ENCODE peak calls at places on chromosomes 11 and 22, in six cellular contexts. One of them, this sample, is unnamed. For H3K27me3, the result is how much of the 10 kb centered on the place peaks cover.

GRCh38 chr22:38923463-38924196 is 33.8 kb upstream of the APOBEC3A start:
- DNase-seq in tibial artery: peak
- DNase-seq in IMR-90: peak
- DNase-seq in HCT116: peak
- DNase-seq in PC-9: peak
- DNase-seq in upper lobe of right lung: peak
- DNase-seq in this sample: peak

GRCh38 chr11:44260081-44260480 is 49.9 kb downstream of the ALX4 start:
- DNase-seq in PC-9: no peak
- DNase-seq in tibial artery: no peak
- DNase-seq in HCT116: no peak
- DNase-seq in IMR-90: no peak
- DNase-seq in upper lobe of right lung: no peak
- DNase-seq in this sample: no peak

GRCh38 chr11:64096835-64097234 is 61.1 kb downstream of the FLRT1 start:
- DNase-seq in upper lobe of right lung: peak
- DNase-seq in HCT116: no peak
- DNase-seq in PC-9: no peak
- DNase-seq in tibial artery: no peak
- DNase-seq in IMR-90: no peak
- DNase-seq in this sample: no peak

GRCh38 chr22:29727248-29727551 is 7.4 kb downstream of the CABP7 start:
- DNase-seq in PC-9: no peak
- DNase-seq in tibial artery: peak
- DNase-seq in IMR-90: peak
- DNase-seq in HCT116: no peak
- DNase-seq in upper lobe of right lung: peak
- DNase-seq in this sample: peak

GRCh38 chr11:13699041-13699440 is 30.6 kb downstream of the FAR1 start:
- DNase-seq in IMR-90: no peak
- DNase-seq in upper lobe of right lung: no peak
- DNase-seq in HCT116: no peak
- DNase-seq in PC-9: no peak
- DNase-seq in tibial artery: no peak
- DNase-seq in this sample: no peak

GRCh38 chr22:48700566-48701295 is 1126.9 kb downstream of the BRD1 start:
- DNase-seq in IMR-90: no peak
- DNase-seq in upper lobe of right lung: no peak
- DNase-seq in tibial artery: no peak
- DNase-seq in PC-9: no peak
- DNase-seq in HCT116: no peak
- DNase-seq in this sample: peak

GRCh38 chr22:50625568-50626313 is 2.2 kb downstream of the ARSA start:
- DNase-seq in HCT116: no peak
- DNase-seq in tibial artery: no peak
- DNase-seq in PC-9: no peak
- DNase-seq in IMR-90: no peak
- DNase-seq in upper lobe of right lung: peak
- DNase-seq in this sample: no peak

GRCh38 chr11:102347526-102348331 is 715 bp downstream of the BIRC2 start:
- DNase-seq in PC-9: no peak
- DNase-seq in upper lobe of right lung: no peak
- DNase-seq in HCT116: no peak
- DNase-seq in tibial artery: no peak
- DNase-seq in IMR-90: peak
- DNase-seq in this sample: no peak

GRCh38 chr11:3942160-3942955 is 86.9 kb downstream of the STIM1 start:
- DNase-seq in upper lobe of right lung: no peak
- DNase-seq in PC-9: no peak
- DNase-seq in HCT116: no peak
- DNase-seq in tibial artery: no peak
- DNase-seq in IMR-90: no peak
- DNase-seq in this sample: no peak

GRCh38 chr11:123381149-123381548 is 48.9 kb upstream of the GRAMD1B start:
- DNase-seq in PC-9: no peak
- DNase-seq in tibial artery: no peak
- DNase-seq in HCT116: no peak
- DNase-seq in IMR-90: no peak
- DNase-seq in upper lobe of right lung: no peak
- DNase-seq in this sample: no peak

GRCh38 chr11:133506023-133506422 is 26.3 kb downstream of the OPCML start:
- DNase-seq in PC-9: no peak
- DNase-seq in IMR-90: no peak
- DNase-seq in upper lobe of right lung: no peak
- DNase-seq in HCT116: no peak
- DNase-seq in tibial artery: no peak
- DNase-seq in this sample: no peak

GRCh38 chr11:45930031-45930794 is 7.8 kb downstream of the LARGE2 start:
- DNase-seq in HCT116: no peak
- DNase-seq in PC-9: no peak
- DNase-seq in upper lobe of right lung: peak
- DNase-seq in tibial artery: no peak
- DNase-seq in IMR-90: no peak
- DNase-seq in this sample: no peak

GRCh38 chr11:68297812-68298658 is 14.4 kb upstream of the LRP5 start:
- DNase-seq in PC-9: peak
- DNase-seq in tibial artery: peak
- DNase-seq in upper lobe of right lung: peak
- DNase-seq in HCT116: peak
- DNase-seq in IMR-90: peak
- DNase-seq in this sample: peak

GRCh38 chr22:48806227-48806781 is 1021.4 kb downstream of the BRD1 start:
- DNase-seq in HCT116: no peak
- DNase-seq in PC-9: no peak
- DNase-seq in upper lobe of right lung: peak
- DNase-seq in tibial artery: no peak
- DNase-seq in IMR-90: no peak
- DNase-seq in this sample: peak

GRCh38 chr11:127106142-127106541 is 105.6 kb upstream of the KIRREL3 start:
- DNase-seq in HCT116: no peak
- DNase-seq in tibial artery: no peak
- DNase-seq in PC-9: no peak
- DNase-seq in IMR-90: peak
- DNase-seq in upper lobe of right lung: no peak
- DNase-seq in this sample: no peak

GRCh38 chr11:11786234-11786633 is 55.5 kb upstream of the USP47 start:
- DNase-seq in upper lobe of right lung: no peak
- DNase-seq in PC-9: no peak
- DNase-seq in tibial artery: no peak
- DNase-seq in HCT116: no peak
- DNase-seq in IMR-90: no peak
- DNase-seq in this sample: no peak

GRCh38 chr11:106708348-106708747 is 309.9 kb downstream of the GUCY1A2 start:
- DNase-seq in PC-9: no peak
- DNase-seq in IMR-90: no peak
- DNase-seq in tibial artery: no peak
- DNase-seq in upper lobe of right lung: no peak
- DNase-seq in HCT116: no peak
- DNase-seq in this sample: no peak

GRCh38 chr11:72812604-72812967 is 1.6 kb upstream of the ATG16L2 start:
- DNase-seq in PC-9: peak
- DNase-seq in HCT116: no peak
- DNase-seq in tibial artery: no peak
- DNase-seq in IMR-90: no peak
- DNase-seq in upper lobe of right lung: no peak
- DNase-seq in this sample: no peak

GRCh38 chr11:68806931-68807844 is 34.5 kb downstream of the CPT1A start:
- DNase-seq in upper lobe of right lung: no peak
- DNase-seq in IMR-90: peak
- DNase-seq in HCT116: no peak
- DNase-seq in PC-9: no peak
- DNase-seq in tibial artery: no peak
- DNase-seq in this sample: no peak

GRCh38 chr22:31212783-31213626 is 907 bp downstream of the LIMK2 start:
- DNase-seq in upper lobe of right lung: no peak
- DNase-seq in tibial artery: no peak
- DNase-seq in IMR-90: no peak
- DNase-seq in PC-9: no peak
- DNase-seq in HCT116: no peak
- DNase-seq in this sample: no peak

GRCh38 chr11:46112961-46113617 is 8.2 kb downstream of the PHF21A start:
- DNase-seq in tibial artery: no peak
- DNase-seq in IMR-90: peak
- DNase-seq in HCT116: peak
- DNase-seq in upper lobe of right lung: no peak
- DNase-seq in PC-9: peak
- DNase-seq in this sample: no peak

GRCh38 chr22:35841907-35842518 is 124.3 kb downstream of the APOL5 start:
- DNase-seq in tibial artery: no peak
- DNase-seq in HCT116: no peak
- DNase-seq in upper lobe of right lung: no peak
- DNase-seq in PC-9: no peak
- DNase-seq in IMR-90: no peak
- DNase-seq in this sample: no peak

GRCh38 chr22:47282851-47283250 is 520.4 kb downstream of the TBC1D22A start:
- DNase-seq in PC-9: no peak
- DNase-seq in upper lobe of right lung: no peak
- DNase-seq in HCT116: no peak
- DNase-seq in tibial artery: no peak
- DNase-seq in IMR-90: no peak
- DNase-seq in this sample: no peak

GRCh38 chr11:11125618-11126017 is 227.4 kb downstream of the CSNK2A3 start:
- DNase-seq in IMR-90: no peak
- DNase-seq in upper lobe of right lung: no peak
- DNase-seq in PC-9: no peak
- DNase-seq in tibial artery: no peak
- DNase-seq in HCT116: no peak
- DNase-seq in this sample: no peak

GRCh38 chr11:13550761-13551160 is 55.0 kb upstream of the PTH start:
- DNase-seq in upper lobe of right lung: no peak
- DNase-seq in IMR-90: no peak
- DNase-seq in tibial artery: no peak
- DNase-seq in PC-9: no peak
- DNase-seq in HCT116: no peak
- DNase-seq in this sample: no peak

GRCh38 chr11:9903579-9903978 is 239.7 kb downstream of the SWAP70 start:
- DNase-seq in upper lobe of right lung: no peak
- DNase-seq in HCT116: no peak
- DNase-seq in PC-9: no peak
- DNase-seq in tibial artery: no peak
- DNase-seq in IMR-90: no peak
- DNase-seq in this sample: no peak

GRCh38 chr22:19238900-19239299 is 52.6 kb downstream of the CLTCL1 start:
- DNase-seq in tibial artery: no peak
- DNase-seq in PC-9: no peak
- DNase-seq in HCT116: no peak
- DNase-seq in upper lobe of right lung: no peak
- DNase-seq in IMR-90: no peak
- DNase-seq in this sample: no peak

GRCh38 chr22:41613456-41613855 is 7.4 kb downstream of the DESI1 start:
- DNase-seq in upper lobe of right lung: peak
- DNase-seq in PC-9: no peak
- DNase-seq in IMR-90: peak
- DNase-seq in HCT116: no peak
- DNase-seq in tibial artery: no peak
- DNase-seq in this sample: no peak

DNA sequence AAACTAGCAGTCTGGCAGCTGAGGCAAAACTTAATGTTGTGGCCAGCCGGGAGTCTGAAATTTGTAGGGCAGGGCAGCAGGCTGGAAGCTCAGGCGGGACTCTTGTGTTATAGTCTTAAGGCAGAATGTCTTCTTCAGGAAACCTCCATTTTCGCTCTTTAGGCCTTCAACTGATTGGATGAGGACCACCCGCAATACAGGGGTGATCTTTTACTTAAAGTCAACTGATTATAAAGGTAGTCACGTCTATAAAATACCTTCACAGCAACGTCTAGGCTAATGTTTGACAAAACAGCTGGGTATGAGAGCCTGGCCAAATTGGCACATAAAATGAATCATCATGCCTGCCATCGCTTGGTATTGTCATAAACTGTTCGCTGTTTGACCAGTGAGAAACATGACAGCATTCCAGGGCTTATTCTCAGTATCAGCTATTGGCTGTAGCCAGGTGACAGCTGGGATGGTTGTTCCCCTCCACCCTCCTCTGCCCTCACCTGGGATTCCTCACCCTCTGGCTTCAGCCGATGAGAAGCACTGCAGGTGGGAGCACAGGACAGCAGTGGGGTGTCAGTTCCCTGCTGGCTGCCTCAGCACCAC is 6.6 kb upstream of the POU2F3 start:
- DNase-seq in tibial artery: no peak
- DNase-seq in HCT116: no peak
- DNase-seq in upper lobe of right lung: no peak
- DNase-seq in IMR-90: no peak
- DNase-seq in PC-9: no peak
- DNase-seq in this sample: no peak
- H3K27ac ChIP-seq in tibial artery: no peak
- H3K27ac ChIP-seq in HCT116: no peak
- H3K27ac ChIP-seq in upper lobe of right lung: no peak
- H3K27ac ChIP-seq in IMR-90: no peak
- H3K27ac ChIP-seq in PC-9: no peak
- H3K27ac ChIP-seq in this sample: no peak

GRCh38 chr11:363948-364761 is 5.1 kb upstream of the B4GALNT4 start:
- DNase-seq in upper lobe of right lung: peak
- DNase-seq in IMR-90: no peak
- DNase-seq in PC-9: peak
- DNase-seq in tibial artery: peak
- DNase-seq in HCT116: peak
- DNase-seq in this sample: no peak
- TF ChIP-seq CTCF in upper lobe of right lung: peak
- TF ChIP-seq CTCF in IMR-90: peak
- TF ChIP-seq CTCF in PC-9: peak
- TF ChIP-seq CTCF in tibial artery: no peak
- TF ChIP-seq CTCF in HCT116: peak
- TF ChIP-seq CTCF in this sample: no peak

GRCh38 chr22:44594951-44595350 is 96.9 kb upstream of the RTL6 start:
- DNase-seq in HCT116: no peak
- DNase-seq in PC-9: no peak
- DNase-seq in tibial artery: no peak
- DNase-seq in IMR-90: peak
- DNase-seq in upper lobe of right lung: no peak
- DNase-seq in this sample: no peak

GRCh38 chr22:44599084-44599483 is 101.1 kb upstream of the RTL6 start:
- DNase-seq in IMR-90: no peak
- DNase-seq in PC-9: no peak
- DNase-seq in HCT116: no peak
- DNase-seq in tibial artery: no peak
- DNase-seq in upper lobe of right lung: no peak
- DNase-seq in this sample: no peak

GRCh38 chr22:44595841-44596341 is 97.9 kb upstream of the RTL6 start:
- DNase-seq in upper lobe of right lung: no peak
- DNase-seq in tibial artery: no peak
- DNase-seq in IMR-90: peak
- DNase-seq in PC-9: no peak
- DNase-seq in HCT116: no peak
- DNase-seq in this sample: no peak

GRCh38 chr22:44596726-44597125 is 98.7 kb upstream of the RTL6 start:
- DNase-seq in IMR-90: no peak
- DNase-seq in PC-9: no peak
- DNase-seq in upper lobe of right lung: no peak
- DNase-seq in HCT116: no peak
- DNase-seq in tibial artery: no peak
- DNase-seq in this sample: no peak

GRCh38 chr22:44597616-44598015 is 99.6 kb upstream of the RTL6 start:
- DNase-seq in PC-9: no peak
- DNase-seq in IMR-90: peak
- DNase-seq in HCT116: no peak
- DNase-seq in upper lobe of right lung: no peak
- DNase-seq in tibial artery: no peak
- DNase-seq in this sample: no peak
- H3K27me3 ChIP-seq in PC-9: under half
- H3K27me3 ChIP-seq in IMR-90: under half
- H3K27me3 ChIP-seq in HCT116: under half
- H3K27me3 ChIP-seq in upper lobe of right lung: under half
- H3K27me3 ChIP-seq in tibial artery: under half
- H3K27me3 ChIP-seq in this sample: under half

GRCh38 chr22:28414017-28414416 is 265.6 kb downstream of the TTC28 start:
- DNase-seq in tibial artery: no peak
- DNase-seq in IMR-90: peak
- DNase-seq in HCT116: no peak
- DNase-seq in upper lobe of right lung: no peak
- DNase-seq in PC-9: no peak
- DNase-seq in this sample: no peak
- H3K27ac ChIP-seq in tibial artery: no peak
- H3K27ac ChIP-seq in IMR-90: no peak
- H3K27ac ChIP-seq in HCT116: no peak
- H3K27ac ChIP-seq in upper lobe of right lung: no peak
- H3K27ac ChIP-seq in PC-9: no peak
- H3K27ac ChIP-seq in this sample: no peak